ENCODE peak calls at places on chromosomes 11 and 22, in ten cellular contexts. One of them, this sample, is unnamed. For H3K4me1 and H3K9me3, the result is how much of the 10 kb centered on the place peaks cover.

GRCh38 chr11:56624661-56625110 is 10.0 kb upstream of the OR5M1 start:
- DNase-seq in K562: peak
- DNase-seq in stomach: no peak
- DNase-seq in SK-N-SH: peak
- DNase-seq in suprapubic skin: no peak
- DNase-seq in transverse colon: no peak
- DNase-seq in breast epithelium: no peak
- DNase-seq in sigmoid colon: no peak
- DNase-seq in GM12878: peak
- DNase-seq in vagina: no peak
- DNase-seq in this sample: no peak

GRCh38 chr11:36431429-36432092 is 78.5 kb downstream of the TRAF6 start:
- DNase-seq in K562: peak
- DNase-seq in stomach: peak
- DNase-seq in SK-N-SH: no peak
- DNase-seq in suprapubic skin: no peak
- DNase-seq in transverse colon: peak
- DNase-seq in breast epithelium: no peak
- DNase-seq in sigmoid colon: peak
- DNase-seq in GM12878: no peak
- DNase-seq in vagina: peak
- DNase-seq in this sample: no peak

GRCh38 chr11:73248526-73249185 is 23.5 kb upstream of the P2RY6 start:
- DNase-seq in K562: no peak
- DNase-seq in stomach: no peak
- DNase-seq in SK-N-SH: no peak
- DNase-seq in suprapubic skin: no peak
- DNase-seq in transverse colon: no peak
- DNase-seq in breast epithelium: no peak
- DNase-seq in sigmoid colon: peak
- DNase-seq in GM12878: no peak
- DNase-seq in vagina: no peak
- DNase-seq in this sample: no peak

GRCh38 chr11:60914620-60915249 is 777 bp downstream of the TMEM109 start:
- DNase-seq in K562: peak
- DNase-seq in stomach: no peak
- DNase-seq in SK-N-SH: peak
- DNase-seq in suprapubic skin: no peak
- DNase-seq in transverse colon: peak
- DNase-seq in breast epithelium: no peak
- DNase-seq in sigmoid colon: peak
- DNase-seq in GM12878: no peak
- DNase-seq in vagina: no peak
- DNase-seq in this sample: no peak

GRCh38 chr11:119306373-119306890 is 10.5 kb downstream of the MCAM start:
- DNase-seq in K562: no peak
- DNase-seq in stomach: no peak
- DNase-seq in SK-N-SH: no peak
- DNase-seq in suprapubic skin: no peak
- DNase-seq in transverse colon: no peak
- DNase-seq in breast epithelium: no peak
- DNase-seq in sigmoid colon: no peak
- DNase-seq in GM12878: no peak
- DNase-seq in vagina: no peak
- DNase-seq in this sample: no peak

GRCh38 chr22:23912293-23912903 is 18.2 kb downstream of the MIF start:
- DNase-seq in K562: no peak
- DNase-seq in stomach: no peak
- DNase-seq in SK-N-SH: no peak
- DNase-seq in suprapubic skin: no peak
- DNase-seq in transverse colon: no peak
- DNase-seq in breast epithelium: no peak
- DNase-seq in sigmoid colon: no peak
- DNase-seq in GM12878: no peak
- DNase-seq in vagina: peak
- DNase-seq in this sample: no peak

GRCh38 chr22:19817561-19818263 is 37.0 kb downstream of the GNB1L start:
- DNase-seq in K562: no peak
- DNase-seq in stomach: peak
- DNase-seq in SK-N-SH: no peak
- DNase-seq in suprapubic skin: peak
- DNase-seq in transverse colon: no peak
- DNase-seq in breast epithelium: no peak
- DNase-seq in sigmoid colon: no peak
- DNase-seq in GM12878: no peak
- DNase-seq in vagina: no peak
- DNase-seq in this sample: no peak

GRCh38 chr22:37193629-37194191 is 5.7 kb upstream of the C1QTNF6 start:
- DNase-seq in K562: peak
- DNase-seq in stomach: no peak
- DNase-seq in SK-N-SH: no peak
- DNase-seq in suprapubic skin: no peak
- DNase-seq in transverse colon: peak
- DNase-seq in breast epithelium: peak
- DNase-seq in sigmoid colon: peak
- DNase-seq in GM12878: no peak
- DNase-seq in vagina: no peak
- DNase-seq in this sample: no peak

GRCh38 chr11:79077684-79078379 is 363.0 kb downstream of the TENM4 start:
- DNase-seq in K562: no peak
- DNase-seq in stomach: no peak
- DNase-seq in SK-N-SH: peak
- DNase-seq in suprapubic skin: no peak
- DNase-seq in transverse colon: no peak
- DNase-seq in breast epithelium: no peak
- DNase-seq in sigmoid colon: no peak
- DNase-seq in GM12878: no peak
- DNase-seq in vagina: no peak
- DNase-seq in this sample: no peak

GRCh38 chr11:30511408-30511807 is 74.7 kb downstream of the MPPED2 start:
- DNase-seq in K562: no peak
- DNase-seq in stomach: no peak
- DNase-seq in SK-N-SH: no peak
- DNase-seq in suprapubic skin: no peak
- DNase-seq in transverse colon: no peak
- DNase-seq in breast epithelium: no peak
- DNase-seq in sigmoid colon: no peak
- DNase-seq in GM12878: no peak
- DNase-seq in vagina: no peak
- DNase-seq in this sample: no peak

GRCh38 chr11:27698872-27699241 is 1.4 kb downstream of the BDNF start:
- DNase-seq in K562: peak
- DNase-seq in stomach: peak
- DNase-seq in SK-N-SH: peak
- DNase-seq in suprapubic skin: peak
- DNase-seq in transverse colon: peak
- DNase-seq in breast epithelium: no peak
- DNase-seq in sigmoid colon: peak
- DNase-seq in GM12878: peak
- DNase-seq in vagina: no peak
- DNase-seq in this sample: peak

DNA sequence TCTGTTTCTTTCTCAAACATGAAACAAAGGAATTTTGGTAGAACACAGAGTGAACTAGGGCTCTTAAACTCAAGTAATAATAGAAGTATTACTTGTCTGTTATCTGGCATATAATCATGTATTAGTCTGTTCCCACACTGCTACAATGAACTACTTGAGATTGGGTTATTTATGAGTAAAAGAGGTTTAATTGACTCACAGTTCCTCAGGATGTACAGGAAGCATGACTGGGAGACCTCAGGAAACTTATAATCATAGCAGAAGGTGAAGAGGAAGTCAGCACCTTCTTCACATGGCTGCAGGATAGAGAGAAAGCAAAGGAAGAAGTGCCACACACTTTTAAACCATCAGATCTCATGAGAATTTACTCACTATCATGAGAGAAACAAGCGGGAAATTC is 273.4 kb downstream of the ETS1 start:
- DNase-seq in K562: no peak
- DNase-seq in stomach: no peak
- DNase-seq in SK-N-SH: no peak
- DNase-seq in suprapubic skin: no peak
- DNase-seq in transverse colon: no peak
- DNase-seq in breast epithelium: no peak
- DNase-seq in sigmoid colon: no peak
- DNase-seq in GM12878: no peak
- DNase-seq in vagina: no peak
- DNase-seq in this sample: no peak
- H3K4me1 ChIP-seq in K562: under half
- H3K4me1 ChIP-seq in stomach: under half
- H3K4me1 ChIP-seq in SK-N-SH: under half
- H3K4me1 ChIP-seq in suprapubic skin: under half
- H3K4me1 ChIP-seq in transverse colon: under half
- H3K4me1 ChIP-seq in breast epithelium: under half
- H3K4me1 ChIP-seq in sigmoid colon: under half
- H3K4me1 ChIP-seq in GM12878: under half
- H3K4me1 ChIP-seq in vagina: under half
- H3K4me1 ChIP-seq in this sample: under half

DNA sequence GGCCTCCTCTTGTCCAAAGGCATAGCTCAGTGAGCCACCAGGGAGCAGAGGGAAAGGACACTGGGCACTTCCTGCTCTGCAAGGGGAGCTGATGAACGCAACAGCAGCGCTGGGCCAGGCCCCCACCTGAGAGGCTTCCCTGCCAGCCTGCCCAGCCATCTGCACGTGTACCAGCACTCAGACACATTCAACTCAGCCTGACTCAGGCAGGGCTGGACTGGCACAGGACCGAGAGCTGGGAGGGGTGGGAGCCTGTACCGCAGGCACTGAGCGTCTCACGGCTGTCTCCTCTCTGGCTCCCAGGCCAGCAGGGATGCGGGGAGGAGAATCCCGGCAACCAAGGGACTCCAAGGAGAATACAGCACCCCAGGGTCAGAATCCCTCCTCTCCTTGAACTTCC is 411.8 kb downstream of the CTTN start:
- DNase-seq in K562: no peak
- DNase-seq in stomach: no peak
- DNase-seq in SK-N-SH: no peak
- DNase-seq in suprapubic skin: no peak
- DNase-seq in transverse colon: no peak
- DNase-seq in breast epithelium: no peak
- DNase-seq in sigmoid colon: no peak
- DNase-seq in GM12878: no peak
- DNase-seq in vagina: no peak
- DNase-seq in this sample: no peak
- H3K9me3 ChIP-seq in K562: under half
- H3K9me3 ChIP-seq in stomach: under half
- H3K9me3 ChIP-seq in SK-N-SH: under half
- H3K9me3 ChIP-seq in suprapubic skin: under half
- H3K9me3 ChIP-seq in transverse colon: under half
- H3K9me3 ChIP-seq in breast epithelium: under half
- H3K9me3 ChIP-seq in sigmoid colon: under half
- H3K9me3 ChIP-seq in GM12878: under half
- H3K9me3 ChIP-seq in vagina: under half
- H3K9me3 ChIP-seq in this sample: under half

GRCh38 chr11:1501421-1502167 is 15.0 kb upstream of the MOB2 start:
- DNase-seq in K562: no peak
- DNase-seq in stomach: no peak
- DNase-seq in SK-N-SH: no peak
- DNase-seq in suprapubic skin: no peak
- DNase-seq in transverse colon: no peak
- DNase-seq in breast epithelium: no peak
- DNase-seq in sigmoid colon: no peak
- DNase-seq in GM12878: no peak
- DNase-seq in vagina: no peak
- DNase-seq in this sample: peak

GRCh38 chr11:1503708-1504104 is 17.1 kb upstream of the MOB2 start:
- DNase-seq in K562: no peak
- DNase-seq in stomach: peak
- DNase-seq in SK-N-SH: peak
- DNase-seq in suprapubic skin: no peak
- DNase-seq in transverse colon: no peak
- DNase-seq in breast epithelium: no peak
- DNase-seq in sigmoid colon: no peak
- DNase-seq in GM12878: no peak
- DNase-seq in vagina: no peak
- DNase-seq in this sample: no peak

GRCh38 chr11:1502168-1502955 is 15.8 kb upstream of the MOB2 start:
- DNase-seq in K562: no peak
- DNase-seq in stomach: no peak
- DNase-seq in SK-N-SH: no peak
- DNase-seq in suprapubic skin: no peak
- DNase-seq in transverse colon: no peak
- DNase-seq in breast epithelium: no peak
- DNase-seq in sigmoid colon: no peak
- DNase-seq in GM12878: no peak
- DNase-seq in vagina: no peak
- DNase-seq in this sample: no peak

GRCh38 chr11:1504164-1504563 is 17.6 kb upstream of the MOB2 start:
- DNase-seq in K562: no peak
- DNase-seq in stomach: no peak
- DNase-seq in SK-N-SH: no peak
- DNase-seq in suprapubic skin: no peak
- DNase-seq in transverse colon: no peak
- DNase-seq in breast epithelium: no peak
- DNase-seq in sigmoid colon: no peak
- DNase-seq in GM12878: no peak
- DNase-seq in vagina: no peak
- DNase-seq in this sample: no peak

GRCh38 chr11:1502971-1503707 is 16.6 kb upstream of the MOB2 start:
- DNase-seq in K562: no peak
- DNase-seq in stomach: peak
- DNase-seq in SK-N-SH: peak
- DNase-seq in suprapubic skin: no peak
- DNase-seq in transverse colon: no peak
- DNase-seq in breast epithelium: peak
- DNase-seq in sigmoid colon: peak
- DNase-seq in GM12878: no peak
- DNase-seq in vagina: no peak
- DNase-seq in this sample: no peak
- TF ChIP-seq POLR2AphosphoS5 in K562: no peak
- TF ChIP-seq POLR2AphosphoS5 in stomach: no peak
- TF ChIP-seq POLR2AphosphoS5 in SK-N-SH: no peak
- TF ChIP-seq POLR2AphosphoS5 in suprapubic skin: no peak
- TF ChIP-seq POLR2AphosphoS5 in transverse colon: no peak
- TF ChIP-seq POLR2AphosphoS5 in breast epithelium: no peak
- TF ChIP-seq POLR2AphosphoS5 in sigmoid colon: no peak
- TF ChIP-seq POLR2AphosphoS5 in GM12878: no peak
- TF ChIP-seq POLR2AphosphoS5 in vagina: no peak
- TF ChIP-seq POLR2AphosphoS5 in this sample: no peak

GRCh38 chr22:46679711-46680269 is 58.3 kb downstream of the CERK start:
- DNase-seq in K562: no peak
- DNase-seq in stomach: no peak
- DNase-seq in SK-N-SH: no peak
- DNase-seq in suprapubic skin: no peak
- DNase-seq in transverse colon: no peak
- DNase-seq in breast epithelium: no peak
- DNase-seq in sigmoid colon: no peak
- DNase-seq in GM12878: no peak
- DNase-seq in vagina: no peak
- DNase-seq in this sample: no peak
- H3K4me1 ChIP-seq in K562: under half
- H3K4me1 ChIP-seq in stomach: under half
- H3K4me1 ChIP-seq in SK-N-SH: under half
- H3K4me1 ChIP-seq in suprapubic skin: under half
- H3K4me1 ChIP-seq in transverse colon: under half
- H3K4me1 ChIP-seq in breast epithelium: under half
- H3K4me1 ChIP-seq in sigmoid colon: under half
- H3K4me1 ChIP-seq in GM12878: under half
- H3K4me1 ChIP-seq in vagina: under half
- H3K4me1 ChIP-seq in this sample: under half